ENCODE peak calls at places on chromosomes 16 and 17, in five cellular contexts. One of them, this sample, is unnamed.

GRCh38 chr17:80970044-80970761 is 21.4 kb upstream of the CHMP6 start:
- DNase-seq in mesenchymal stem cell: no peak
- DNase-seq in right lobe of liver: no peak
- DNase-seq in ovary: peak; percentile 63
- DNase-seq in astrocyte: no peak
- DNase-seq in this sample: no peak

GRCh38 chr17:5291683-5292082 is 9.6 kb downstream of the RABEP1 start:
- DNase-seq in mesenchymal stem cell: no peak
- DNase-seq in ovary: no peak
- DNase-seq in astrocyte: no peak
- DNase-seq in right lobe of liver: no peak
- DNase-seq in this sample: no peak

GRCh38 chr17:76868176-76868668 is at the start of gene MGAT5B:
- DNase-seq in ovary: peak; percentile 75
- DNase-seq in mesenchymal stem cell: peak; percentile 73
- DNase-seq in right lobe of liver: peak; percentile 69
- DNase-seq in astrocyte: peak; percentile 63
- DNase-seq in this sample: peak; percentile 97

GRCh38 chr17:386145-386876 is 33.7 kb upstream of the RPH3AL start:
- DNase-seq in ovary: peak; percentile 87
- DNase-seq in astrocyte: no peak
- DNase-seq in mesenchymal stem cell: peak; percentile 46
- DNase-seq in right lobe of liver: peak; percentile 92
- DNase-seq in this sample: peak; percentile 93

GRCh38 chr17:55177159-55177913 is 87.4 kb upstream of the HLF start:
- DNase-seq in astrocyte: no peak
- DNase-seq in mesenchymal stem cell: no peak
- DNase-seq in ovary: no peak
- DNase-seq in right lobe of liver: no peak
- DNase-seq in this sample: no peak

GRCh38 chr16:4701791-4702465 is 8.6 kb downstream of the NUDT16L1 start:
- DNase-seq in mesenchymal stem cell: no peak
- DNase-seq in ovary: no peak
- DNase-seq in astrocyte: no peak
- DNase-seq in right lobe of liver: peak; percentile 48
- DNase-seq in this sample: no peak

GRCh38 chr17:15432807-15433547 is 34.4 kb downstream of the CDRT4 start:
- DNase-seq in astrocyte: peak; percentile 60
- DNase-seq in ovary: no peak
- DNase-seq in mesenchymal stem cell: peak; percentile 27
- DNase-seq in right lobe of liver: peak; percentile 75
- DNase-seq in this sample: no peak

GRCh38 chr16:48818257-48818656 is 208.3 kb upstream of the N4BP1 start:
- DNase-seq in mesenchymal stem cell: no peak
- DNase-seq in right lobe of liver: no peak
- DNase-seq in astrocyte: no peak
- DNase-seq in ovary: no peak
- DNase-seq in this sample: no peak

GRCh38 chr16:66834746-66835145 is 4.0 kb upstream of the NAE1 start:
- DNase-seq in right lobe of liver: no peak
- DNase-seq in mesenchymal stem cell: no peak
- DNase-seq in astrocyte: no peak
- DNase-seq in ovary: no peak
- DNase-seq in this sample: no peak

GRCh38 chr16:23058576-23058975 is 90.7 kb downstream of the USP31 start:
- DNase-seq in ovary: no peak
- DNase-seq in mesenchymal stem cell: no peak
- DNase-seq in astrocyte: no peak
- DNase-seq in right lobe of liver: no peak
- DNase-seq in this sample: no peak

GRCh38 chr17:41534899-41535546 is 6.9 kb upstream of the KRT19 start:
- DNase-seq in ovary: no peak
- DNase-seq in astrocyte: no peak
- DNase-seq in right lobe of liver: no peak
- DNase-seq in mesenchymal stem cell: no peak
- DNase-seq in this sample: no peak

GRCh38 chr17:4184811-4185210 is 41.8 kb downstream of the CYB5D2 start:
- DNase-seq in ovary: no peak
- DNase-seq in right lobe of liver: peak; percentile 32
- DNase-seq in astrocyte: no peak
- DNase-seq in mesenchymal stem cell: no peak
- DNase-seq in this sample: no peak

GRCh38 chr16:79013004-79013403 is 587.5 kb downstream of the MAF start:
- DNase-seq in astrocyte: no peak
- DNase-seq in ovary: no peak
- DNase-seq in mesenchymal stem cell: no peak
- DNase-seq in right lobe of liver: no peak
- DNase-seq in this sample: no peak

GRCh38 chr17:82228278-82228841 is 482 bp upstream of the SLC16A3 start:
- DNase-seq in right lobe of liver: peak; percentile 69
- DNase-seq in ovary: no peak
- DNase-seq in astrocyte: no peak
- DNase-seq in mesenchymal stem cell: peak; percentile 39
- DNase-seq in this sample: no peak

GRCh38 chr17:17028059-17028877 is 14.0 kb upstream of the MPRIP start:
- DNase-seq in ovary: no peak
- DNase-seq in astrocyte: peak; percentile 91
- DNase-seq in mesenchymal stem cell: peak; percentile 48
- DNase-seq in right lobe of liver: no peak
- DNase-seq in this sample: peak; percentile 66

GRCh38 chr17:42804918-42805367 is 6.3 kb downstream of the CNTD1 start:
- DNase-seq in ovary: no peak
- DNase-seq in astrocyte: no peak
- DNase-seq in right lobe of liver: no peak
- DNase-seq in mesenchymal stem cell: peak; percentile 46
- DNase-seq in this sample: peak; percentile 61

GRCh38 chr16:88013091-88013609 is 61.9 kb downstream of the BANP start:
- DNase-seq in astrocyte: no peak
- DNase-seq in right lobe of liver: peak; percentile 33
- DNase-seq in ovary: no peak
- DNase-seq in mesenchymal stem cell: peak; percentile 77
- DNase-seq in this sample: no peak

GRCh38 chr17:81792675-81793615 is 11.0 kb upstream of the GCGR start:
- DNase-seq in right lobe of liver: no peak
- DNase-seq in astrocyte: no peak
- DNase-seq in ovary: no peak
- DNase-seq in mesenchymal stem cell: no peak
- DNase-seq in this sample: no peak

GRCh38 chr17:66450008-66450856 is 147.8 kb downstream of the PRKCA start:
- DNase-seq in ovary: no peak
- DNase-seq in astrocyte: no peak
- DNase-seq in right lobe of liver: no peak
- DNase-seq in mesenchymal stem cell: no peak
- DNase-seq in this sample: no peak

GRCh38 chr17:38498353-38498752 is 70.1 kb downstream of the ARHGAP23 start:
- DNase-seq in right lobe of liver: no peak
- DNase-seq in astrocyte: no peak
- DNase-seq in mesenchymal stem cell: no peak
- DNase-seq in ovary: no peak
- DNase-seq in this sample: no peak

GRCh38 chr16:85570735-85571562 is 42.2 kb upstream of the GSE1 start:
- DNase-seq in ovary: no peak
- DNase-seq in right lobe of liver: peak; percentile 65
- DNase-seq in mesenchymal stem cell: no peak
- DNase-seq in astrocyte: no peak
- DNase-seq in this sample: peak; percentile 61

GRCh38 chr17:36755586-36755985 is 154.2 kb downstream of the MRM1 start:
- DNase-seq in mesenchymal stem cell: no peak
- DNase-seq in right lobe of liver: no peak
- DNase-seq in ovary: no peak
- DNase-seq in astrocyte: no peak
- DNase-seq in this sample: no peak

GRCh38 chr16:26983426-26983825 is 83.3 kb upstream of the C16orf82 start:
- DNase-seq in ovary: no peak
- DNase-seq in mesenchymal stem cell: peak; percentile 57
- DNase-seq in right lobe of liver: no peak
- DNase-seq in astrocyte: peak; percentile 74
- DNase-seq in this sample: no peak

GRCh38 chr16:48158296-48158695 is 2.5 kb upstream of the ABCC12 start:
- DNase-seq in mesenchymal stem cell: peak; percentile 65
- DNase-seq in ovary: no peak
- DNase-seq in right lobe of liver: no peak
- DNase-seq in astrocyte: peak; percentile 87
- DNase-seq in this sample: no peak

DNA sequence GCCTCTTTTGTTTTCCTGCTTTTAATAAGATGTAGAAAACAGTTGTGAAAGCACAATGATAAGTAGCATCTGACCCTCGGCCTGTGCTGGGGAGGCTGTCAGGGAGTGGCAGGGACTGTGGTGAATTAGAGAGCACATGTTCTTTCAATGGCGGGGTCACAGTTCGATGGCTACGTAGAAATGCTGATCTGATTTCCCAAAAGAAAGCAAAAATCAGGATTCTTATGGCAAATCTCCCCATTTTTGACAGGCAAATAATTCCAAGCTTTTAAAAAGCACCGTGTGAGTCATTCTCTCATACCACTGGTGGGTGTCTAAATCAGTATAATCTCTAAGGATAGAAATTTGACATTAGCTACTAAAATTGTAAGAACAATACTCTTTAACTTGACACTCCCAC is 4.2 kb upstream of the MAPK7 start:
- DNase-seq in astrocyte: peak; percentile 14
- DNase-seq in ovary: no peak
- DNase-seq in mesenchymal stem cell: no peak
- DNase-seq in right lobe of liver: no peak
- DNase-seq in this sample: no peak
- H3K4me1 ChIP-seq in astrocyte: peaks cover 7% of the 10 kb centered on the region
- H3K4me1 ChIP-seq in ovary: peaks cover 5% of the 10 kb centered on the region
- H3K4me1 ChIP-seq in mesenchymal stem cell: no peaks in the 10 kb centered on the region
- H3K4me1 ChIP-seq in right lobe of liver: peaks cover 12% of the 10 kb centered on the region
- H3K4me1 ChIP-seq in this sample: peaks cover 3% of the 10 kb centered on the region

DNA sequence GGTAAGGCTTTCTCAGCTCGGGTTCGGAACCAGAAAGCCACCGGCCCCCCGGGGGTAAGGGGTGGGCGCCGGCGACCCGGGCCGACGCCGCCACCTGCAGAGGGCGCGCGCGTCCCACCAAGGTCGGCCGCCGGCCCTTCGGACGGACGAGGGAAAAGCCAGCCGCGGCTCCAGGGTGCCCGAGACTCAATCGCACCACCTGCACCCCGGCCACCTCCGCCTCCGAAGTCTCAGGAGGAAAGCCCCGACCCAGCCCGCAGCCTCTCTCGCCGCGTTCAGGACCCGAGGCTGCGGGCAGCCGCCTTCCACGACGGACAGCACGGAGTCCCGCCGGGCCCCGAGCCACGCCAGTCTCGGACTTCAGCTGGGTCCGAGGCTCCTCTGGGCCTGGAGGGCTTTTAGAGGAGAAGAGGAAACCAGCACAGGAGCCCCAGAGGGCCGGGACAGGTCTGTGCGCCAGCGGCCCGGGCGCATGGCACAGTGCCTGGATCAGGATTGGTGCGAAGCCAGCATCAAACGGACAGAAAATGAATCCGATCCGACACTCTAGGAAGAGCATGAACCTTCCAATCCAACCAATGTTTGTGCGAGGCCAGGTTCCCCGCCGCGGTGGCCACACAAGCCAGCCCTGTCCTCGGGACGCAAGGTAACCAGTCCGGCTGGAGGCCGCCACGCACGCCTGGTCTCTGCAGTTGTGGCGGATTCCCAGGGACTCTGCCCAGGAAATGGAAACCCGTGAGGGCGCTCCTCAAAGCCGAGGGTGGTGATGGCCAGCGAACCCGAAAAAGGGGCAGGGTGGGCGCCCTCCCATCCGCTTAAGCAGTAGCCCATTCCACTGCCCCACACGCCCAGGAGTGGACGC is 6.7 kb downstream of the CBX8 start:
- DNase-seq in ovary: peak; percentile 64
- DNase-seq in right lobe of liver: peak; percentile 75
- DNase-seq in astrocyte: no peak
- DNase-seq in mesenchymal stem cell: no peak
- DNase-seq in this sample: no peak
- H3K27ac ChIP-seq in ovary: no peak overlapping the region
- H3K27ac ChIP-seq in right lobe of liver: no peak overlapping the region
- H3K27ac ChIP-seq in astrocyte: no peak overlapping the region
- H3K27ac ChIP-seq in mesenchymal stem cell: no peak overlapping the region
- H3K27ac ChIP-seq in this sample: no peak overlapping the region

GRCh38 chr17:27475981-27476895 is 20.0 kb downstream of the KSR1 start:
- DNase-seq in right lobe of liver: no peak
- DNase-seq in astrocyte: no peak
- DNase-seq in ovary: no peak
- DNase-seq in mesenchymal stem cell: no peak
- DNase-seq in this sample: no peak
- H3K4me1 ChIP-seq in right lobe of liver: no peaks in the 10 kb centered on the region
- H3K4me1 ChIP-seq in astrocyte: peaks cover 23% of the 10 kb centered on the region
- H3K4me1 ChIP-seq in ovary: peaks cover 2% of the 10 kb centered on the region
- H3K4me1 ChIP-seq in mesenchymal stem cell: peaks cover 23% of the 10 kb centered on the region
- H3K4me1 ChIP-seq in this sample: peaks cover 22% of the 10 kb centered on the region

GRCh38 chr16:68401871-68402747 is 46.2 kb downstream of the SMPD3 start:
- DNase-seq in ovary: no peak
- DNase-seq in right lobe of liver: no peak
- DNase-seq in astrocyte: peak; percentile 80
- DNase-seq in mesenchymal stem cell: peak; percentile 26
- DNase-seq in this sample: no peak
- H3K27ac ChIP-seq in ovary: no peak overlapping the region
- H3K27ac ChIP-seq in right lobe of liver: no peak overlapping the region
- H3K27ac ChIP-seq in astrocyte: peak overlapping the region; percentile 20
- H3K27ac ChIP-seq in mesenchymal stem cell: no peak overlapping the region
- H3K27ac ChIP-seq in this sample: no peak overlapping the region

GRCh38 chr16:11618107-11618717 is 31.5 kb upstream of the LITAF start:
- DNase-seq in ovary: no peak
- DNase-seq in right lobe of liver: no peak
- DNase-seq in mesenchymal stem cell: no peak
- DNase-seq in astrocyte: no peak
- DNase-seq in this sample: no peak
- H3K4me1 ChIP-seq in ovary: peaks cover 10% of the 10 kb centered on the region
- H3K4me1 ChIP-seq in right lobe of liver: peaks cover 6% of the 10 kb centered on the region
- H3K4me1 ChIP-seq in mesenchymal stem cell: peaks cover 14% of the 10 kb centered on the region
- H3K4me1 ChIP-seq in astrocyte: peaks cover 4% of the 10 kb centered on the region
- H3K4me1 ChIP-seq in this sample: no peaks in the 10 kb centered on the region

DNA sequence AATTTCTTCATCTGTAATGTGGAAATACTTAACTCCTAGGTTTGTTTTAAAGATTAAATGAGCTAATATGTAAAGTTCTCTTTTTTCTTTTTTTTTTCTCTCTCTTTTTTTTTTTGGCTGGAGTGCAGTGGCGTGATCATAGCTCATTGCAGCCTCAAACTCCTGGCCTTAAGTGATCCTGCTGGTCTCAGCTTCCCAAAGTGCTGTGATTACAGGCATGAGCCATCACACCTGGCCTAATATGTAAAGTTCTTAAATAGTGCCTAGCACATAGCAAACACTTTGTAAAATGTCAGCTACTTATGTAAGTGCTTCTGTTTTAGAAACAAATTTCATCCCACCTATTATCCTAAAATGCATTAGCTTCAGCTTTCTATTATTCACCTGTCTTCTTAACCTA is 40.0 kb downstream of the TMC6 start:
- DNase-seq in right lobe of liver: no peak
- DNase-seq in ovary: no peak
- DNase-seq in astrocyte: no peak
- DNase-seq in mesenchymal stem cell: no peak
- DNase-seq in this sample: no peak
- H3K27ac ChIP-seq in right lobe of liver: no peak overlapping the region
- H3K27ac ChIP-seq in ovary: no peak overlapping the region
- H3K27ac ChIP-seq in astrocyte: no peak overlapping the region
- H3K27ac ChIP-seq in mesenchymal stem cell: no peak overlapping the region
- H3K27ac ChIP-seq in this sample: no peak overlapping the region

GRCh38 chr17:49817993-49818392 is 29.5 kb downstream of the KAT7 start:
- DNase-seq in right lobe of liver: no peak
- DNase-seq in ovary: no peak
- DNase-seq in mesenchymal stem cell: no peak
- DNase-seq in astrocyte: no peak
- DNase-seq in this sample: no peak
- H3K4me1 ChIP-seq in right lobe of liver: no peaks in the 10 kb centered on the region
- H3K4me1 ChIP-seq in ovary: no peaks in the 10 kb centered on the region
- H3K4me1 ChIP-seq in mesenchymal stem cell: peaks cover 2% of the 10 kb centered on the region
- H3K4me1 ChIP-seq in astrocyte: peaks cover 15% of the 10 kb centered on the region
- H3K4me1 ChIP-seq in this sample: peaks cover 21% of the 10 kb centered on the region